ENCODE peak calls at places on chromosomes 16 and 17, in six cellular contexts. B, I, H, R, M and V are unnamed samples.

GRCh38 chr17:50905460-50905803 is 39.3 kb upstream of the TOB1 start:
- DNase-seq in M (no peak), R (no peak), H (no peak), B (no peak), I (no peak), V (no peak)

GRCh38 chr17:76491271-76492184 is 9.7 kb downstream of the RHBDF2 start:
- DNase-seq in M (no peak), H (no peak), I (no peak), R (no peak), B (no peak), V (no peak)

GRCh38 chr17:49460401-49460800 is 34.7 kb upstream of the NGFR start:
- DNase-seq in R (no peak), M (no peak), B (no peak), I (no peak), H (no peak), V (no peak)

GRCh38 chr16:84005391-84005790 is 37.2 kb downstream of the SLC38A8 start:
- DNase-seq in H (no peak), B (no peak), I (no peak), M (no peak), R (no peak), V (no peak)

GRCh38 chr16:54342001-54342776 is 55.6 kb upstream of the IRX3 start:
- DNase-seq in B (peak; percentile 71), R (no peak), I (no peak), M (peak; percentile 75), H (peak; percentile 67), V (no peak)

GRCh38 chr17:55437165-55437605 is 15.6 kb upstream of the MMD start:
- DNase-seq in I (no peak), B (no peak), M (no peak), R (no peak), H (no peak), V (no peak)

GRCh38 chr17:57080708-57081107 is 4.3 kb upstream of the AKAP1 start:
- DNase-seq in M (no peak), B (peak; percentile 28), I (no peak), R (no peak), H (peak; percentile 53), V (no peak)

GRCh38 chr16:11117576-11118211 is 138.3 kb downstream of the SOCS1 start:
- DNase-seq in H (no peak), B (no peak), I (no peak), M (no peak), R (no peak), V (no peak)

GRCh38 chr17:78748730-78749317 is 33.2 kb downstream of the CYTH1 start:
- DNase-seq in M (peak; percentile 58), B (peak; percentile 25), H (peak; percentile 65), I (no peak), R (peak; percentile 58), V (no peak)

GRCh38 chr16:57016831-57017230 is 27.5 kb downstream of the NLRC5 start:
- DNase-seq in M (no peak), I (no peak), B (no peak), H (no peak), R (no peak), V (no peak)

GRCh38 chr17:28949185-28950016 is 1.9 kb downstream of the PHF12 start:
- DNase-seq in R (peak; percentile 45), B (peak; percentile 71), H (peak; percentile 70), M (peak; percentile 94), I (peak; percentile 72), V (peak; percentile 74)

GRCh38 chr17:42010898-42011516 is 6.2 kb downstream of the DNAJC7 start:
- DNase-seq in R (no peak), I (peak; percentile 16), B (peak; percentile 49), H (peak; percentile 66), M (peak; percentile 36), V (peak; percentile 48)

GRCh38 chr16:67157106-67157748 is 2.5 kb downstream of the TRADD start:
- DNase-seq in M (no peak), I (no peak), H (no peak), B (no peak), R (no peak), V (no peak)